ENCODE peak calls at places on chromosomes 13 and 19, in five cellular contexts. One of them, this sample, is unnamed.
A peak's percentile ranks its signal among the peaks of the same experiment; 100 is the strongest.

GRCh38 chr13:80341771-80342271 is 895 bp upstream of the SPRY2 start:
- DNase-seq in HepG2: peak; percentile 49
- DNase-seq in K562: no peak
- DNase-seq in GM12878: no peak
- DNase-seq in H1: no peak
- DNase-seq in this sample: peak; percentile 80

GRCh38 chr13:112071902-112072530 is 5.1 kb downstream of the SOX1 start:
- DNase-seq in HepG2: no peak
- DNase-seq in K562: no peak
- DNase-seq in GM12878: no peak
- DNase-seq in H1: no peak
- DNase-seq in this sample: no peak

GRCh38 chr13:84137292-84137691 is 255.0 kb upstream of the SLITRK1 start:
- DNase-seq in HepG2: no peak
- DNase-seq in K562: no peak
- DNase-seq in GM12878: peak; percentile 64
- DNase-seq in H1: no peak
- DNase-seq in this sample: no peak

GRCh38 chr13:111204438-111205177 is 89.5 kb downstream of the ARHGEF7 start:
- DNase-seq in HepG2: peak; percentile 43
- DNase-seq in K562: no peak
- DNase-seq in GM12878: no peak
- DNase-seq in H1: no peak
- DNase-seq in this sample: peak; percentile 57

GRCh38 chr13:113297370-113297871 is 382 bp downstream of the LAMP1 start:
- DNase-seq in HepG2: no peak
- DNase-seq in K562: peak; percentile 59
- DNase-seq in GM12878: no peak
- DNase-seq in H1: no peak
- DNase-seq in this sample: no peak

GRCh38 chr13:114090476-114090875 is 41.9 kb downstream of the RASA3 start:
- DNase-seq in HepG2: no peak
- DNase-seq in K562: no peak
- DNase-seq in GM12878: no peak
- DNase-seq in H1: no peak
- DNase-seq in this sample: no peak

GRCh38 chr13:26881154-26881553 is 120.6 kb upstream of the GPR12 start:
- DNase-seq in HepG2: no peak
- DNase-seq in K562: no peak
- DNase-seq in GM12878: no peak
- DNase-seq in H1: no peak
- DNase-seq in this sample: peak; percentile 56

GRCh38 chr13:19845758-19846157 is 17.7 kb downstream of the ZMYM5 start:
- DNase-seq in HepG2: peak; percentile 57
- DNase-seq in K562: peak; percentile 41
- DNase-seq in GM12878: no peak
- DNase-seq in H1: no peak
- DNase-seq in this sample: peak; percentile 32

GRCh38 chr19:50266896-50267295 is 62.3 kb downstream of the KCNC3 start:
- DNase-seq in HepG2: no peak
- DNase-seq in K562: peak; percentile 98
- DNase-seq in GM12878: no peak
- DNase-seq in H1: peak; percentile 84
- DNase-seq in this sample: peak; percentile 50

GRCh38 chr13:103187621-103188020 is 121.4 kb upstream of the SLC10A2 start:
- DNase-seq in HepG2: no peak
- DNase-seq in K562: no peak
- DNase-seq in GM12878: no peak
- DNase-seq in H1: no peak
- DNase-seq in this sample: no peak

DNA sequence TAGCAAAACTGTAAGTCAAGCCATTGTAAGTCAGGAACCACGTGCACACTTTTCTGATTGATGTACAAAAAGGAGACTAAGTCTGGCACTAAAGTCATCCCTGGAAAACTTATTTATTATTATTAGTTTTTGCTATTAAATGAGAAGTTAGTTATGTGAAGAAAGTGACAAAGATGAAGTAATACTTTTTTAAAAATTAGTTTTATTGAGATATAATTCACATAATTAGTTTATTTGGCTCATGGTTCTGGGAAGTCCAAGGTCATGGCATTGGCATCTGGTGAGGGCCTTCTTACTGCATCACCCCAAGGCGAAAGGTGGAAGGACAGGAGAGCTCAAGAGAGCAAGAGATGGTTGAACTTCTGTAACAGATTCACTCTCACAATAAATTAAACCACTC is 36.9 kb downstream of the GARRE1 start:
- DNase-seq in HepG2: no peak
- DNase-seq in K562: no peak
- DNase-seq in GM12878: no peak
- DNase-seq in H1: no peak
- DNase-seq in this sample: no peak
- TF ChIP-seq SIN3A in HepG2: no peak
- TF ChIP-seq SIN3A in K562: no peak
- TF ChIP-seq SIN3A in GM12878: no peak
- TF ChIP-seq SIN3A in H1: no peak
- TF ChIP-seq SIN3A in this sample: no peak

GRCh38 chr13:106374631-106375030 is 160.8 kb downstream of the EFNB2 start:
- DNase-seq in HepG2: no peak
- DNase-seq in K562: no peak
- DNase-seq in GM12878: no peak
- DNase-seq in H1: no peak
- DNase-seq in this sample: no peak
- TF ChIP-seq TAF1 in HepG2: no peak
- TF ChIP-seq TAF1 in K562: no peak
- TF ChIP-seq TAF1 in GM12878: no peak
- TF ChIP-seq TAF1 in H1: no peak
- TF ChIP-seq TAF1 in this sample: no peak

GRCh38 chr19:44749318-44749717 is 810 bp downstream of the BCL3 start:
- DNase-seq in HepG2: no peak
- DNase-seq in K562: no peak
- DNase-seq in GM12878: no peak
- DNase-seq in H1: no peak
- DNase-seq in this sample: no peak

GRCh38 chr19:44746946-44747738 is 1.4 kb upstream of the BCL3 start:
- DNase-seq in HepG2: peak; percentile 80
- DNase-seq in K562: peak; percentile 95
- DNase-seq in GM12878: peak; percentile 59
- DNase-seq in H1: no peak
- DNase-seq in this sample: peak; percentile 84

GRCh38 chr19:44748426-44749254 is at the start of gene BCL3:
- DNase-seq in HepG2: no peak
- DNase-seq in K562: peak; percentile 72
- DNase-seq in GM12878: no peak
- DNase-seq in H1: no peak
- DNase-seq in this sample: peak; percentile 76

GRCh38 chr19:44746616-44746945 is 1.9 kb upstream of the BCL3 start:
- DNase-seq in HepG2: no peak
- DNase-seq in K562: no peak
- DNase-seq in GM12878: no peak
- DNase-seq in H1: no peak
- DNase-seq in this sample: no peak

GRCh38 chr19:44747739-44748425 is 626 bp upstream of the BCL3 start:
- DNase-seq in HepG2: peak; percentile 50
- DNase-seq in K562: no peak
- DNase-seq in GM12878: no peak
- DNase-seq in H1: no peak
- DNase-seq in this sample: peak; percentile 63
- TF ChIP-seq SIN3A in HepG2: no peak
- TF ChIP-seq SIN3A in K562: peak; percentile 11
- TF ChIP-seq SIN3A in GM12878: no peak
- TF ChIP-seq SIN3A in H1: peak; percentile 12
- TF ChIP-seq SIN3A in this sample: no peak

DNA sequence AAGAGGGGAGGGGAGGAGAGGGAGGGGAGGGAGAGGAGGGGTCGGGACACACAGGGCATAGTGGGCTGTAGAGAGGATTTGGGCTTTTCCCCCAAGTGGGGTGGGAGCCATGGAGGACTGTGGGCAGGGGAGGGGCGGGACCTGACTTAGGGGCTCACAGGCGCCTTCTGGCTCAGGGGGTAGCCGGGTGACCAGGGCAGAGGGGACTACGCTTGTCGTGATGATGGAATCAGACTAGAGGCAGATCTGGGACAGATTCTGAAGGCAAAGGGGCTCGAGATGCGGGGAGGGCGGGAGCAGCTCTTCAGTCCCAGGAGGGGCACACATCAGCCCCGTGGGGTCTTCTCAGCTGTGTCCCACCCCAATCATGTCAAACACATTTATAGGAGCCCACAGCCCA is 13.5 kb downstream of the NDUFA11 start:
- DNase-seq in HepG2: no peak
- DNase-seq in K562: no peak
- DNase-seq in GM12878: no peak
- DNase-seq in H1: no peak
- DNase-seq in this sample: peak; percentile 42
- TF ChIP-seq TAF1 in HepG2: no peak
- TF ChIP-seq TAF1 in K562: no peak
- TF ChIP-seq TAF1 in GM12878: no peak
- TF ChIP-seq TAF1 in H1: no peak
- TF ChIP-seq TAF1 in this sample: no peak

DNA sequence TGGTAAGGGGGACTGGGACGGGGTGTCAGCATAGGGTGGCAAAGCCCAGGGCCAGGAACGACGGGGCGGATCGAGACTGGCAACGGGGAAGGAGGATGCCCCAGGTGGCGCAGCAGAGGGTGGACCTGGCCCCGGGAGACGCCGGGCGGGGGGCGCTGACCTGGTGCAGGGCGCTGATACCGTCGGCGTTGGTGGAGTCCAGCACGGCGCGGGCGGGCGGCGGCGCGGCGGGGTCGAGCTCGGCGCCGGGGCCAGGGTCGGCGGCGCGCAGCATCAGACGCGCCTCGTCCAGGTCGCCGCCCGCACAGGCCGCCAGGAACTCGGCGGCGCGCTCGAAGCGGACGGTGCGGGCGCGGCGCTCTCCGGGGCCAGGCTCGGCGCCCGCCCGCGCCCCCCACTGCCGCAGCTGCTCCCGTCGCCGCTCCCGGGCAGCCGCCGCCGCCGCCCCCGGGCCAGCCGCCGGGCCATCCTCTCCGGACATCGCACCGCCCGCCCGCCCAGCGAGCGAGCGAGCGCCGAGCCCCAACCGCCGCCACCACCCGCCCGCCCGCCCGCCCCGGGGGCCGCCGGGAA is 288 bp downstream of the PPP1R12C start:
- DNase-seq in HepG2: no peak
- DNase-seq in K562: no peak
- DNase-seq in GM12878: no peak
- DNase-seq in H1: no peak
- DNase-seq in this sample: no peak
- TF ChIP-seq SIN3A in HepG2: no peak
- TF ChIP-seq SIN3A in K562: no peak
- TF ChIP-seq SIN3A in GM12878: no peak
- TF ChIP-seq SIN3A in H1: no peak
- TF ChIP-seq SIN3A in this sample: no peak

GRCh38 chr13:29849731-29850212 is 645 bp downstream of the UBL3 start:
- DNase-seq in HepG2: peak; percentile 33
- DNase-seq in K562: peak; percentile 12
- DNase-seq in GM12878: no peak
- DNase-seq in H1: no peak
- DNase-seq in this sample: peak; percentile 70
- TF ChIP-seq TAF1 in HepG2: no peak
- TF ChIP-seq TAF1 in K562: no peak
- TF ChIP-seq TAF1 in GM12878: no peak
- TF ChIP-seq TAF1 in H1: no peak
- TF ChIP-seq TAF1 in this sample: no peak

GRCh38 chr19:1445932-1446712 is 3.8 kb upstream of the APC2 start:
- DNase-seq in HepG2: no peak
- DNase-seq in K562: peak; percentile 94
- DNase-seq in GM12878: no peak
- DNase-seq in H1: no peak
- DNase-seq in this sample: peak; percentile 99
- TF ChIP-seq SIN3A in HepG2: no peak
- TF ChIP-seq SIN3A in K562: no peak
- TF ChIP-seq SIN3A in GM12878: no peak
- TF ChIP-seq SIN3A in H1: no peak
- TF ChIP-seq SIN3A in this sample: no peak

GRCh38 chr19:46902402-46902766 is 41.6 kb downstream of the ARHGAP35 start:
- DNase-seq in HepG2: no peak
- DNase-seq in K562: no peak
- DNase-seq in GM12878: no peak
- DNase-seq in H1: no peak
- DNase-seq in this sample: no peak

GRCh38 chr19:46903458-46903857 is 42.7 kb downstream of the ARHGAP35 start:
- DNase-seq in HepG2: no peak
- DNase-seq in K562: no peak
- DNase-seq in GM12878: no peak
- DNase-seq in H1: no peak
- DNase-seq in this sample: no peak

GRCh38 chr19:46906221-46906620 is 45.4 kb downstream of the ARHGAP35 start:
- DNase-seq in HepG2: no peak
- DNase-seq in K562: no peak
- DNase-seq in GM12878: no peak
- DNase-seq in H1: no peak
- DNase-seq in this sample: no peak

GRCh38 chr19:46901701-46902401 is 41.1 kb downstream of the ARHGAP35 start:
- DNase-seq in HepG2: no peak
- DNase-seq in K562: no peak
- DNase-seq in GM12878: no peak
- DNase-seq in H1: no peak
- DNase-seq in this sample: no peak

DNA sequence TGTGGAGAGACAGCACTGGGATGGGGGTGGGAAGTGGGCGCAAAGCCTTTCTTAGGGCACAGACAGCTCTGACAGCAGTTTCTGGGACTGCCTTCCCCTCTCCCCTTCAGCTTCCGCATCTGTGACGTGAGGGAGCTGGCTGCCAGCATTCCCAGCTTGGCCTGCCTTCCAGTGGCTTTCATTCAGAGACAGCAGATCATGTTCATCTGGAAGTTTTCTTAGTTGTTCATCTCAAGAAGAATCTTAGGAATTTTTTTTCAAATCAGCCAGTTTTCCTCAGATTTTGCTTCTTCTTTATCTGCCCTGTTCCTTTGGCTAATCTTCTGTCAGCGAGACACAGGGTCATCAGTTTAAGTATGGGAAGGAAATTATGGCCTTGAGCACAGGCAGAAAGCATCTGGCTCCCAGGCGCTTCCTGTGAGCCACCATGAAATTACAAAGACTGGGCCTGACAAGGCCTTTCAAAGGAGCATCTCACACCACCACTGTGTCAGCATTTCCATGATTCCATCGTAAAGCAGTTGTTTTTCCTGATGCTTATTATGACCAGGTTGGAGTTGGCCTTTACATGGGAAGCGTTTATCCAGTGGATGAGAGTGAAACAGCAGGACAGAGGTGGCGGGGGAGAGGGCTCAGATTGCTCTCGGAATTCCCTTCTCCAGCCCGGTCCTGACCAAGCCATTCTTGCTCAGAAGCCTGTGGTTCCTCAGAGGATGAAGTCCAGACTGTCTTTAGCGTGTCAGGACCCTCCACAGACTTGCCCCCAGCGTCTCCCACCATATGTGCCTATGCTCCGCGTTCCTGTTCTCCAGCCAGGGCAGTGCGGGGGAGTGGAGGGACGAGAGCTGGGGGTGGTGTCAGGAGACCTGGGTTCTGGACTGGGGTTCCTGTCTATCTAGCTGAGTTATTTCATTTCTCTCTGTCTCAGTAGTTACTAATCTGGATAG is 43.6 kb downstream of the ARHGAP35 start:
- DNase-seq in HepG2: no peak
- DNase-seq in K562: no peak
- DNase-seq in GM12878: no peak
- DNase-seq in H1: no peak
- DNase-seq in this sample: peak; percentile 42
- TF ChIP-seq TAF1 in HepG2: no peak
- TF ChIP-seq TAF1 in K562: no peak
- TF ChIP-seq TAF1 in GM12878: no peak
- TF ChIP-seq TAF1 in H1: no peak
- TF ChIP-seq TAF1 in this sample: no peak

This sample was measured in SK-N-SH.